ENCODE peak calls at places on chromosomes 13 and 19, in nine cellular contexts. C is psoas muscle, K is body of pancreas, V is MCF 10A, I is neural crest cell, T is bronchial epithelial cell, F is uterus, Y is left ventricle myocardium inferior, E is pancreas. W is an unnamed sample.

GRCh38 chr13:24147570-24147963 is 13.0 kb upstream of the SPATA13 start:
- DNase-seq in C (no peak), K (no peak), V (no peak), I (no peak), T (no peak), F (no peak), Y (no peak), E (no peak), W (no peak)

GRCh38 chr13:102699419-102699961 is 4.6 kb upstream of the METTL21C start:
- DNase-seq in C (no peak), K (no peak), V (no peak), I (no peak), T (no peak), F (no peak), Y (no peak), E (no peak), W (no peak)

GRCh38 chr19:41957838-41958366 is 1.2 kb downstream of the RABAC1 start:
- DNase-seq in C (peak), K (peak), V (peak), I (peak), T (peak), F (peak), Y (peak), E (peak), W (peak)

GRCh38 chr13:85997587-85997986 is 198.4 kb upstream of the SLITRK6 start:
- DNase-seq in C (no peak), K (no peak), V (peak), I (no peak), T (peak), F (no peak), Y (no peak), E (no peak), W (no peak)

GRCh38 chr13:28684257-28684656 is 25.3 kb downstream of the POMP start:
- DNase-seq in C (no peak), K (no peak), V (peak), I (no peak), T (peak), F (no peak), Y (no peak), E (no peak), W (no peak)

GRCh38 chr19:34235425-34235940 is 18.9 kb upstream of the GARRE1 start:
- DNase-seq in C (no peak), K (no peak), V (no peak), I (no peak), T (no peak), F (no peak), Y (no peak), E (no peak), W (no peak)

GRCh38 chr13:112252744-112253590 is 123.2 kb upstream of the SPACA7 start:
- DNase-seq in C (no peak), K (no peak), V (no peak), I (no peak), T (no peak), F (no peak), Y (no peak), E (no peak), W (no peak)

GRCh38 chr19:16118489-16119033 is 6.9 kb downstream of the RAB8A start:
- DNase-seq in C (no peak), K (no peak), V (no peak), I (no peak), T (no peak), F (no peak), Y (no peak), E (no peak), W (no peak)

GRCh38 chr19:35299523-35300339 is 7.8 kb downstream of the MAG start:
- DNase-seq in C (no peak), K (peak), V (no peak), I (no peak), T (no peak), F (no peak), Y (no peak), E (no peak), W (no peak)

DNA sequence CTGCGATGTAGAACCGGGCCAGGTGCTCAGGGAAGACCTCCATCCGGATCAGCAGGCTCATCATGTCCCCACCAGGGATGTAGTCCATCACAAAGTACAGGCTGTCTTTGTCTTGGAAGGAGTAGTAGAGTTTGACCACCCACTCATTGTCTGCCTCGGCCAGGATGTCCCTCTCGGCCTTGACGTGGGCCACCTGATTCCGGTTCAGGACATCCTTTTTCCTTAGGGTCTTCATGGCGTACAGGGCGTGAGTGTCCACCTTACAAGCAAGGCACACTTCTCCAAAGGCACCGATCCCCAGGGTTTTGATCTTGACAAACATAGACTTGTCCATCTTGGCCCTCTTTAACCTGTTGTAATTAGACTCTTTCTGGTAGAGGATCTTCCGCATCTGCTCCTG is 78.0 kb downstream of the LATS2 start:
- DNase-seq in C (no peak), K (no peak), V (no peak), I (no peak), T (no peak), F (no peak), Y (no peak), E (no peak), W (no peak)
- TF ChIP-seq CTCF in C (no peak), K (no peak), V (no peak), I (no peak), T (no peak), F (no peak), Y (no peak), E (no peak), W (no peak)

DNA sequence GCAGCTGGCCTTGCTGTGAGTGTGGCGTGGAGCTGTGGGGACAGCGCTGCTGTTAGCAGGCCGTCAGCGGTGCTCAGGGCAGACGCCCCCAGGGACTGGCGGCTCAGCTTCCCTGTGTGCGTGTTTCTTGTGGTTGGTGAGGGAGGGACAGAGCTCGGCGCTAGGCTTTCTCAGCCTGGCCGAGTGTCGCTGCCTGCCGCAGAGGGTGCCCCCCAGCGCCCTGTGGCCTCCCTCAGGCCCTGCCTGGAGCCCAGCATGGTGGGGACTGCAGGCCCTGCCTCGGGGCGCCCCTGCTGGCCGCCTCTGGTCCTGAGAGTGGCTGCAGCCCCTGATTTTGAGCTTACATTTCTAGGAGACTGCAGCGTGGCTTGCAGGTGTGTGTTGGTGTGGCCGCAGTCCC is 35.5 kb downstream of the DOT1L start:
- DNase-seq in C (no peak), K (no peak), V (no peak), I (peak), T (no peak), F (no peak), Y (no peak), E (no peak), W (no peak)
- TF ChIP-seq CTCF in C (peak), K (no peak), V (no peak), I (peak), T (peak), F (no peak), Y (peak), E (no peak), W (no peak)

DNA sequence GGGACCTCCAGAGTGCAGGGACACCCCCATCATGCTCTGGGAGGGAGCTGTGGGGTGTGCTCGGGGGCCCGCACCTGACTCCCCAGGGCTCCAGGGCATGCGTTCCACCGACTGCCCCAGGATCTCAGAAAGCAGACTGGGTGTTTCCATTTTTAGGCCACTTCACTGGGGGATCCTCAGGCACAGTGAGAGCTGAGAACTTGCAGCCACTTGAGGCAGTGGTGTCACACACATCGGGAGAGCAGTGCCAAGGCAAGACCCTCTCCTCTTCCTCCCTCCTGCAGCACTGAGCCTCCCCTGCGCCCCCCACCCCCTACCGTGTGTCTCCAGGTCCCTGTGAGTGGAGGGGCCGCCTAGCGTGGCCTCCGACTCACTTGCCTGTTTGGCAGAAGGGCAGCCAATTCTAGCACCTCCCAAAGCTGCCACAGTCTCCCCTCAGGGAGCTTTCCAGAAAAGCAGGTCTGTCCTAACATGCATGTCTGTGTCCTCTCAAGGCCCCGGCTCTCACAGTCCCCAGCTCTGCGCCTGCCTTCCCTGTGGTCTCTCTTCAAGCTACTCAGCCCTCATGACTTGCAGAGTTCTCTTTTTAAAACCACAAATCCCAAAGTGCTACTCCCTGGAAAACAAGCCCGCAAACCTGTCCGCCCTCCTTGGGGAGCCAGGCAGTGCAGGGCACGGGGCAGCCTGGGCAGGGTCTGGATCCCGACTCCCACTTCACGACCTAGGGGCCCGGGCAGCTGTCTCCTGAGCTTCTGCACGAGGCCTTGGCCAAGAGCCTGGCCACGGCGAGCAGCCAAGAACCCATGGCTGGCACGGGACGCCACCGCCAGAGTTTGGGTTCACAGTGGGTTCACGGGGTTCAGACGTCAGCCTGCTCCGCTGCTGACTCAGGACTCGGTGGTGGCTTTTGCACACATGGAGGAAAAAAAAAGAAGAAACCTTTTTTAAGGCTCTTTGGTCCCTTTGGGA is 94.1 kb downstream of the STK24 start:
- DNase-seq in C (peak), K (peak), V (peak), I (no peak), T (peak), F (peak), Y (peak), E (peak), W (peak)
- TF ChIP-seq CTCF in C (peak), K (no peak), V (no peak), I (peak), T (peak), F (no peak), Y (peak), E (no peak), W (peak)

DNA sequence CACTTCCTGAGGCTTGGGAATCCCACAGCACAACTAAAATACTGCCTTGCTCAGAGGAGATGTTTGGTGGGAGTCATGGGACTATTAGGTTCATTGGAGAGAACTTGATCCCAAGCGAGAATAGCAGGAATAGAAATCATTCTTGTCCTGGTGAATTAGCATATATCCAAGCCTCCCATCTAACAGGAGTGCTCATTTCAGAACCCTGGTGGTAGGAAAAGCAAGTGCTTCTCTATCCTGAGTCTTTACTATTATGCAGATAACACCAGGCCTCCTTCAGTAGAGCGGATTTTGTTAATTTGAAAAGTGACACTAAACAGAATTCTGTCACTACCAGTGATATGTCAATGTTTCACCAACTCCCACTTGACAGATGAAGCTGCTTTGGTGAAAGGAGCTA is 199.5 kb downstream of the ATP8A2 start:
- DNase-seq in C (no peak), K (no peak), V (no peak), I (no peak), T (no peak), F (no peak), Y (no peak), E (no peak), W (no peak)
- TF ChIP-seq CTCF in C (no peak), K (no peak), V (no peak), I (peak), T (no peak), F (no peak), Y (no peak), E (no peak), W (no peak)

GRCh38 chr19:48393196-48393558 is 291 bp upstream of the GRIN2D start:
- DNase-seq in C (no peak), K (no peak), V (no peak), I (no peak), T (no peak), F (no peak), Y (no peak), E (no peak), W (no peak)

GRCh38 chr19:48390188-48391099 is 907 bp downstream of the KDELR1 start:
- DNase-seq in C (peak), K (peak), V (peak), I (peak), T (no peak), F (peak), Y (peak), E (peak), W (no peak)

GRCh38 chr19:48394331-48395169 is 1.1 kb downstream of the GRIN2D start:
- DNase-seq in C (no peak), K (no peak), V (no peak), I (no peak), T (no peak), F (no peak), Y (no peak), E (no peak), W (no peak)

GRCh38 chr19:48393559-48394330 is at the start of gene GRIN2D:
- DNase-seq in C (no peak), K (no peak), V (no peak), I (peak), T (no peak), F (no peak), Y (no peak), E (no peak), W (no peak)

GRCh38 chr19:48391100-48392005 is at the start of gene KDELR1:
- DNase-seq in C (peak), K (peak), V (peak), I (peak), T (peak), F (peak), Y (peak), E (peak), W (peak)
- TF ChIP-seq CTCF in C (peak), K (peak), V (peak), I (peak), T (peak), F (peak), Y (peak), E (peak), W (peak)

GRCh38 chr13:71935166-71935840 is 68.3 kb upstream of the DACH1 start:
- DNase-seq in C (no peak), K (no peak), V (no peak), I (no peak), T (peak), F (no peak), Y (no peak), E (no peak), W (no peak)
- TF ChIP-seq CTCF in C (no peak), K (no peak), V (no peak), I (no peak), T (no peak), F (no peak), Y (no peak), E (no peak), W (no peak)

DNA sequence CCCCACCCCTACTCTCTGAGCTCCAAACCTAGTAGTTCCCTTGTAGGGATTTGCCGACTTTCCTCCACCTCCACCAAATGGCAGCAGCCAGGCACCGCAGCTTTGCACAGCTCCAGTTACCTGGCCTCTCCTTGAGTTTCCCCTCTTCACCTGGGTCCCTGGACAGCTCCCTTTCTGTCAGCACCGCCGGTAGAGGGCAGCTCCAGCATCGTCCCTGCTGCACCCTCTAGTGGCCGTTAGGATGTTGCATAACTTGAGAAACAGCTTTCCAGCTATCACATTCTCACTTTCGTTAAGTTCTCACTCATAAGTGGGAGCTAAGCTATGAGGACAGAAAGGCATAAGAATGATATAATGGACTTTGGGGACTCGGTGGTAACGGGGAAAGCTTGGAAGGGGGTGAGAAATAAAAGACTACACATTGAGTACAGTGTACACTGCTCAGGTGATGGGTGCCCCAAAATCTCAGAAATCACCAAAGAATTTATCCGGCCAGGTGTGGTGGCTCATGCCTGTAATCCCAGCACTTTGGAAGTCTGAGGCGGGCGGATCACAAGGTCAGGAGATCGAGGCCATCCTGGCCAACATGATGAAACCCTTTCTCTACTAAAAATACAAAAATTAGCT is 60.4 kb upstream of the OLFM4 start:
- DNase-seq in C (peak), K (peak), V (peak), I (peak), T (peak), F (peak), Y (peak), E (peak), W (peak)
- TF ChIP-seq CTCF in C (peak), K (peak), V (peak), I (peak), T (peak), F (peak), Y (peak), E (peak), W (peak)

W was measured in AG09319.